ENCODE peak calls at places on chromosomes 5 and 9, in four cellular contexts. M, V, O and X are unnamed samples.

GRCh38 chr5:151094054-151094858 is 13.4 kb upstream of the TNIP1 start:
- DNase-seq in M (peak; percentile 89), V (peak; percentile 50), O (peak; percentile 60), X (no peak)

GRCh38 chr5:34685485-34686197 is 29.5 kb downstream of the RAI14 start:
- DNase-seq in M (no peak), V (no peak), O (peak; percentile 92), X (peak; percentile 81)

GRCh38 chr9:128020692-128021091 is 39.9 kb upstream of the EEIG1 start:
- DNase-seq in M (no peak), V (no peak), O (no peak), X (no peak)

GRCh38 chr9:22240619-22241018 is 206.0 kb upstream of the DMRTA1 start:
- DNase-seq in M (peak; percentile 78), V (no peak), O (peak; percentile 67), X (no peak)

GRCh38 chr5:160175438-160176218 is 53.7 kb upstream of the FABP6 start:
- DNase-seq in M (no peak), V (no peak), O (peak; percentile 47), X (no peak)

GRCh38 chr5:175027390-175027789 is 303.0 kb downstream of the MSX2 start:
- DNase-seq in M (no peak), V (no peak), O (no peak), X (no peak)

GRCh38 chr5:151406322-151406947 is 41.0 kb upstream of the SLC36A1 start:
- DNase-seq in M (peak; percentile 43), V (peak; percentile 25), O (peak; percentile 28), X (peak; percentile 49)

GRCh38 chr9:113772121-113772885 is 103.8 kb upstream of the ZNF618 start:
- DNase-seq in M (no peak), V (no peak), O (peak; percentile 76), X (no peak)

GRCh38 chr9:83299556-83299955 is 236.6 kb upstream of the RASEF start:
- DNase-seq in M (no peak), V (peak; percentile 8), O (peak; percentile 88), X (peak; percentile 4)

GRCh38 chr5:129852747-129853352 is 51.4 kb upstream of the CHSY3 start:
- DNase-seq in M (peak; percentile 67), V (peak; percentile 89), O (peak; percentile 68), X (peak; percentile 88)

GRCh38 chr9:995776-996175 is 19.3 kb downstream of the DMRT3 start:
- DNase-seq in M (no peak), V (no peak), O (peak; percentile 50), X (no peak)

GRCh38 chr9:4461434-4461833 is 28.8 kb upstream of the SLC1A1 start:
- DNase-seq in M (no peak), V (no peak), O (no peak), X (no peak)

GRCh38 chr9:18350036-18350435 is 123.9 kb upstream of the ADAMTSL1 start:
- DNase-seq in M (no peak), V (no peak), O (no peak), X (no peak)

GRCh38 chr5:119287547-119288073 is 68.2 kb upstream of the TNFAIP8 start:
- DNase-seq in M (no peak), V (no peak), O (peak; percentile 27), X (no peak)

GRCh38 chr9:137479892-137480685 is 21.0 kb upstream of the NSMF start:
- DNase-seq in M (no peak), V (no peak), O (no peak), X (no peak)

GRCh38 chr9:12719431-12719830 is 26.2 kb downstream of the TYRP1 start:
- DNase-seq in M (peak; percentile 32), V (peak; percentile 32), O (peak; percentile 68), X (peak; percentile 18)

GRCh38 chr9:105055922-105056321 is 128.0 kb upstream of the ABCA1 start:
- DNase-seq in M (no peak), V (no peak), O (no peak), X (no peak)

GRCh38 chr9:34179528-34180138 is 790 bp downstream of the UBAP1 start:
- DNase-seq in M (no peak), V (peak; percentile 52), O (peak; percentile 91), X (no peak)

GRCh38 chr9:125683486-125683885 is 23.5 kb downstream of the MAPKAP1 start:
- DNase-seq in M (no peak), V (no peak), O (peak; percentile 61), X (no peak)

GRCh38 chr5:72555871-72556270 is 48.7 kb upstream of the ZNF366 start:
- DNase-seq in M (no peak), V (peak; percentile 19), O (peak; percentile 30), X (peak; percentile 38)

GRCh38 chr9:123568691-123569342 is 212.8 kb downstream of the CRB2 start:
- DNase-seq in M (no peak), V (no peak), O (peak; percentile 50), X (no peak)

GRCh38 chr9:79572891-79573696 is 1.3 kb downstream of the TLE4 start:
- DNase-seq in M (peak; percentile 8), V (peak; percentile 63), O (peak; percentile 68), X (peak; percentile 70)

GRCh38 chr9:91176426-91176825 is 185.3 kb downstream of the AUH start:
- DNase-seq in M (no peak), V (no peak), O (no peak), X (no peak)

GRCh38 chr9:10048994-10049393 is 563.8 kb downstream of the PTPRD start:
- DNase-seq in M (no peak), V (no peak), O (no peak), X (no peak)

GRCh38 chr9:134272302-134273023 is 53.8 kb upstream of the RXRA start:
- DNase-seq in M (no peak), V (no peak), O (no peak), X (no peak)

GRCh38 chr9:38768351-38768761 is 48.4 kb upstream of the FAM240B start:
- DNase-seq in M (no peak), V (no peak), O (no peak), X (no peak)

GRCh38 chr5:68962632-68963484 is 131.0 kb upstream of the SLC30A5 start:
- DNase-seq in M (peak; percentile 9), V (peak; percentile 84), O (peak; percentile 79), X (peak; percentile 78)

DNA sequence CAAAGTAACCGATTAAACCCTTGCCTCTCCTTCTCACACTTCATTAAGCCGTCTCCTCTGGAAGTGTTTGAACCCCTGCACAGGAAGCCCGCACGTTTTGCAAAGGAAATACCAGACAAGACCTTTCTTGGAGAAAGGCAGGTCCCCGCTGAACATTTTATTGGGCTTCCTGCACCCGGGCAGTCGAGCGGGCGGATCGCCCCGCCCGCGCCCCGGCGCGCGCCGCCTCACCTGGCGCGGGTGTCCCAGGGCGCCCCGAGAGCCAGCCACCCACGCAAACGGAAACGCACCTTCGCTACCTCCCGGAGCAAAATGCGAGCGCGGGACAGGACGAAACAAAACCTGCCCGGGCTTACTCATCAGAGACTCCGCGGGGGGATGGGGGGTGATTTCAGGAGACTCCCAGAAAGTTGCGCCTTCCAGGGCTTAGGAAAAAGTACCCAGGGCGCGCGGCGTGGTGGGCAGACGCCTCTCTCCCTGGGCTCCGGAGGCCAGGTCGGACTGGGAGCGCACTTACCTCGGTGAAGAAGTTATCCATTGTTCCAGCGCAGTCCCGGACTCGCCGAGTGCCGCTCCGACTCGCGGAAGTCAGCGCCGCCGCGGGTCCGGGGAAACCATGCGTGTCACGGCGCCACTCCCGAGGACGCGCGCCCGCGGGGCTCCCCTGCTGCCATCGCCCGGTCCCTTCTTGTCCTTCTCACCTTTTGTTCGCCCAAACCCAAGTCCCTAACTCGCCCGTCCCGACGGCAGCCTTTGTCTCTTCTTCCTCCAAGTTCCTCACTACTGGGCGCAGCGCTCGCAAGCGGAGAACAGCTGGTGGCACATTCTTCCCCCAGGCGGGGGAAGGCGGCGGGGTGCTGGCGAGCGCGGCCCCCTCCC is 578 bp downstream of the MYO10 start:
- DNase-seq in M (no peak), V (peak; percentile 72), O (peak; percentile 70), X (no peak)
- TF ChIP-seq EZH2phosphoT487 in M (no peak), V (no peak), O (no peak), X (peak; percentile 59)

GRCh38 chr5:181259974-181260719 is 796 bp downstream of the TRIM52 start:
- DNase-seq in M (no peak), V (no peak), O (peak; percentile 57), X (no peak)

GRCh38 chr5:181263633-181264032 is 2.7 kb upstream of the TRIM52 start:
- DNase-seq in M (no peak), V (no peak), O (no peak), X (no peak)

GRCh38 chr5:181260720-181261319 is at the start of gene TRIM52:
- DNase-seq in M (peak; percentile 96), V (peak; percentile 94), O (peak; percentile 95), X (peak; percentile 97)

GRCh38 chr5:181259283-181259682 is 1.7 kb downstream of the TRIM52 start:
- DNase-seq in M (no peak), V (no peak), O (no peak), X (no peak)

DNA sequence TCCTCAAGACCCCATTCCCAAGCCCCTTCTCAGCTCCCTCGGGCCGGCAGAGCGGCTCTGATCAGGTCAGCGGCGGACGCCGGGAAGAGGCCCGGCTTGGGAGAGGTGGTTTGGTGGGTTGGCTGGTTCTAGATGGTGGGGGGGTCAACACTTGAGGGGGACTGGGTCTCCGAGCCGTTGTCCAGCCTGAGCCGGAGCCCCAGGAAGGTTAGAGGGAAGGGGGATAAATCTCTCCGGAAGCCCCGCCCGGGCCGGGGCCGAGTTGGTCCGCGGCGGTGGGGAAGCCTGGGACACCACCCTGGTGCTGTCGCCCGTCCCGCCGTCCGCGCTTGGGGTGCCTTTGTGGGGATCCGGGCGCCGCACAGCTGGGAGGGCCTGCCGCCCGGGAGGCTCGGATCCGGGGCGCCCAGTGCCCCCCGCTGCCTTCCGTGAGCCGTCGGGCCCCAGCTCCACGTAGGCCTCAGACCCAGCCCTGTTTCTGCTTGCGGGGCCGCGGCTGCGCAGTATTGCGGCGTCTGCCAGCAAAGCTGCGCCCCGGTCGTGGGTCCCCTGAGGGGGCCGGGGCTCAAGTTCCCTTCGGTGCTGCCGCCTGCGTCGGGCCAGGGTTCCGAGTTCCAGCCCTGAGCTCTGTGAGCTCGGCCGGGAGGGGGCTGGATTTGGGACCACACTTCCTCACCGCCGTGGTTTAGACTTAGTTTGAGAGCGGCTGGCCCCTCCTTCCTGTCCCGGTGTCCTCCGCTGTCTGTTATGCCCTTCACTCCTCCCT is 560 bp upstream of the TRIM52 start:
- DNase-seq in M (peak; percentile 78), V (peak; percentile 86), O (peak; percentile 87), X (peak; percentile 81)
- TF ChIP-seq EZH2phosphoT487 in M (no peak), V (no peak), O (no peak), X (no peak)

GRCh38 chr5:2029206-2029605 is 146.5 kb upstream of the IRX4 start:
- DNase-seq in M (no peak), V (no peak), O (peak; percentile 17), X (no peak)
- TF ChIP-seq EZH2phosphoT487 in M (no peak), V (no peak), O (no peak), X (no peak)

DNA sequence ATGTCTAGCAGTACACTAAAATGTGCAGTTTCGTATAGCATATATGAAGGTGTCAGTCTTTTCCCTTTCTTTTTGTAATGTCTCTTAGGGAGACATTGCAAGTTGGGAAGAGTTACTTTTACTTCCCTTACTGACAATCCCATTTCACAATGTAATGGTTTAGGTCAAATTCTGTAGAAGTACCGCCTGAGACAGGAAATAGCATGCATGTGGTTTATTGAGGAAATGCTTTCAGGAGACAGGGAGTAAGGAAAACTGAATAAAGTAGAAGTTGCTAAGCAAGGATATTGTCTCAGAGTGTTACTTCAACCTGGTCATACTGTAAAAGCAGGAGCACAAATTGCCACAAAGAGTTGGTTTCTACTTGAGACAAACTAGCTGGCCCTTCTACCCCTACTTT is 32.1 kb upstream of the MSANTD3 start:
- DNase-seq in M (no peak), V (no peak), O (peak; percentile 38), X (no peak)
- TF ChIP-seq EZH2phosphoT487 in M (no peak), V (no peak), O (no peak), X (no peak)

DNA sequence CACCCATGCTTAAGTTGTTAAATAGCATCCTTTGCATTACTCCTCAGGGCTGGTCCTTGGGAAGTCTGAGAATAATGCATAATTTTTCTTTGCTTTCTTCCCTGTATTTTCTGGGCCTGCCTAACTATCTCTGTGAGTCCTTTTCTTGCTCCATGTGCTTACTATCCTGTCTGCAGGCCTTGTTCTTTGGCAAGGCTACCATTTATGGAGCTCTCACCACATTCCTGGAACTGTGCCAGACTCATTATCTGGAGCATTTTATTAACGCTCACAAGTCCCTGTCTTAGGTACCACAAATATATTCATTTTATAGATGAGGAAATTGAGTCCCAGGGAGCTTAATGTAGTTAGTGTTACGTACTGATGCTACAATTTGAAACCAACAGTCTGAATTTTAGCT is 3.0 kb downstream of the MROH2B start:
- DNase-seq in M (no peak), V (no peak), O (peak; percentile 2), X (no peak)
- TF ChIP-seq EZH2phosphoT487 in M (no peak), V (no peak), O (no peak), X (no peak)